ENCODE peak calls at places on chromosomes 6 and 20, in four cellular contexts. S is IMR-90, X is astrocyte, W is AG09309. E is an unnamed sample.

GRCh38 chr20:56630506-56631317 is 1.6 kb downstream of the TFAP2C start:
- DNase-seq in S (no peak), X (peak; percentile 25), W (no peak), E (no peak)

GRCh38 chr20:51608060-51608459 is 65.5 kb upstream of the NFATC2 start:
- DNase-seq in S (no peak), X (no peak), W (no peak), E (no peak)

GRCh38 chr6:16582437-16583150 is 178.7 kb downstream of the ATXN1 start:
- DNase-seq in S (no peak), X (no peak), W (no peak), E (no peak)

GRCh38 chr6:149112976-149113375 is 204.5 kb upstream of the TAB2 start:
- DNase-seq in S (no peak), X (no peak), W (no peak), E (no peak)

GRCh38 chr6:77015350-77015749 is 447.9 kb downstream of the HTR1B start:
- DNase-seq in S (peak; percentile 72), X (peak; percentile 39), W (peak; percentile 5), E (peak; percentile 44)

GRCh38 chr20:57840066-57840465 is 130.3 kb upstream of the PMEPA1 start:
- DNase-seq in S (no peak), X (no peak), W (no peak), E (no peak)

GRCh38 chr6:36735110-36735971 is 37.7 kb downstream of the RAB44 start:
- DNase-seq in S (peak; percentile 76), X (peak; percentile 69), W (peak; percentile 91), E (peak; percentile 98)

GRCh38 chr6:127301199-127301700 is 34.6 kb downstream of the RNF146 start:
- DNase-seq in S (peak; percentile 65), X (peak; percentile 63), W (no peak), E (peak; percentile 86)

GRCh38 chr6:54366647-54367327 is 58.5 kb downstream of the TINAG start:
- DNase-seq in S (peak; percentile 56), X (peak; percentile 42), W (no peak), E (peak; percentile 77)

GRCh38 chr20:2244993-2245392 is 50.8 kb upstream of the TGM3 start:
- DNase-seq in S (no peak), X (no peak), W (no peak), E (no peak)

GRCh38 chr20:6008254-6008653 is 45.6 kb downstream of the LRRN4 start:
- DNase-seq in S (peak; percentile 92), X (peak; percentile 85), W (peak; percentile 87), E (peak; percentile 97)

GRCh38 chr20:7352165-7352564 is 584.7 kb downstream of the BMP2 start:
- DNase-seq in S (no peak), X (no peak), W (no peak), E (peak; percentile 26)

GRCh38 chr6:134701301-134701700 is 248.6 kb downstream of the ALDH8A1 start:
- DNase-seq in S (no peak), X (no peak), W (no peak), E (no peak)

DNA sequence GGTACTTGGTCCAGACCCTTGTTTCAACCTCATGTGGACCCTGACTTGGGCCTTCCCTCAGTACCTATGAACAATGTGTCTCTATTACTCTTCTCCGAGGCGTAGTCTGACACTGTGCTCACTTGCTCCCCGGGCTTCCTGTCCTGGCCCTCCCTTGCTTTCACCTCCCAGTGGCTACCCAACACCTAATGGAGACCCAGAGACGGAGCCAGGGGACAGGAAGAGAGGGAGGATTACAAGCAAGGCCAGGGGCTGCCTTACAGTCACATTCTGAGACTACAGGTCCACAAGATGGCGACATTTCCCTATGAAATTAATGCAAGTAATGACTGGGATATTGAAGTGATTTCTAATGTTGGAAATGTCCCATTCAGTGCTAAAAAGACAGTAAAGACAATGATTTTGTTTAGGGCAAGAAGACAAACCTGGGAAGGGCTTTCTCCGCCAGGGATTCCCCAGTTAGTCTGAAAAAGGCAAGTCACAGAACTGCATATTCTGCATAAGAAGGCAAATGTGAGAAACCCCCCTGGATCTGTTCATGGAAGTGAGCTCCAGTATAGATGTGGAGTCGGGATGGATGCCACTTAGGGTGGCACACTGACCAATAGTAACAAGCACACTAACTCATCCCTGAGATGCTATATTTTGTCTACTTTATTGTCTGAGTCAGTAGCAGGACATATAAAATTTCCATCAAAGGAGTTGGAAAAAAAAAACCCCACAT is 44.0 kb upstream of the ZBTB24 start:
- DNase-seq in S (peak; percentile 69), X (peak; percentile 45), W (peak; percentile 38), E (peak; percentile 87)
- TF ChIP-seq CTCF in S (peak; percentile 68), X (peak; percentile 72), W (peak; percentile 66), E (peak; percentile 57)

GRCh38 chr6:116514103-116514502 is 2.7 kb downstream of the CALHM5 start:
- DNase-seq in S (no peak), X (no peak), W (no peak), E (no peak)

GRCh38 chr6:116512155-116512559 is 718 bp downstream of the CALHM5 start:
- DNase-seq in S (no peak), X (no peak), W (no peak), E (no peak)

GRCh38 chr6:116511424-116512131 is at the start of gene CALHM5:
- DNase-seq in S (peak; percentile 94), X (peak; percentile 83), W (peak; percentile 79), E (peak; percentile 97)

GRCh38 chr6:116512709-116513108 is 1.3 kb downstream of the CALHM5 start:
- DNase-seq in S (no peak), X (no peak), W (no peak), E (no peak)

DNA sequence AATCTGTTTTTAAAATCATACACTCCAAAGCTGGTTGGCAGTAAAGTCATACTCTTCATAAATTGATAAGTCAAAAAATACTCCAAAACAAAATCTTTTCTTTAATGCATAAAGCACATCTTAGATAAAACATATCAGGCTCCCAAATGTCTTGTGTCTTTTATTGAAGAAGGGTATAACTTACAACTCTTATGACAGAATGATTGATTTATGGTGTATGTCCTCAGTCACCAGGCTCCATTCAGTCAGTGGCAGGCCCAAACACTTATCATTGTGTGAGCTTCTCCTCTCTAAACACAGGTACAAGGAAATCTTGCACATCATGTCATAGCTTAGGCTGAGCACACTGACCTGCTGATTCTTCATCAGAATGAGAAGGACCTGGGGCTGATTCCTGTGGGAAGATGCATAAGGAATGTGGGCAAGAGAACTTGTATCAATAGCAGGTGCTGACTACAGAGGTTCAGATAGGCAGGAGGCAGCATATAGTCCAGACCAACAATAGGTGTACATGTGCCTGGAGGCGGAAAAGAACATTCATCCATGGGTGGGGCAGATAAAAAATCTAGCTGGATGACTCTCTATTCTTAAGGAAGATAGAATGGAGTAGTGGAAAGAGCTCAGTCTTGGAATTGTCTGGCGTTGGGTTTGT is 1.9 kb downstream of the CALHM5 start:
- DNase-seq in S (no peak), X (no peak), W (no peak), E (no peak)
- H3K4me3 ChIP-seq in S (peak overlapping the region; percentile 51), X (peak overlapping the region; percentile 60), W (peak overlapping the region; percentile 50), E (peak overlapping the region; percentile 73)

GRCh38 chr6:112429226-112429625 is 82.1 kb downstream of the RFPL4B start:
- DNase-seq in S (peak; percentile 53), X (peak; percentile 38), W (no peak), E (peak; percentile 33)
- TF ChIP-seq CTCF in S (peak; percentile 47), X (peak; percentile 14), W (peak; percentile 27), E (peak; percentile 2)

GRCh38 chr20:38346247-38346651 is at the start of gene LBP:
- DNase-seq in S (no peak), X (no peak), W (no peak), E (no peak)
- H3K4me3 ChIP-seq in S (no peak within 1 kb of the TSS), X (no peak within 1 kb of the TSS), W (no peak within 1 kb of the TSS), E (no peak within 1 kb of the TSS)